ENCODE peak calls at places on chromosome 17, in five cellular contexts. One of them, this sample, is unnamed.

GRCh38 chr17:6098050-6098449 is 27.9 kb downstream of the WSCD1 start:
- DNase-seq in glutamatergic neuron: no peak
- DNase-seq in ovary: no peak
- DNase-seq in GOT3: no peak
- DNase-seq in NCI-H1092 treated with DMSO at 0.1 percent for 48 hours: no peak
- DNase-seq in this sample: no peak

GRCh38 chr17:14737984-14738651 is 437.2 kb downstream of the HS3ST3B1 start:
- DNase-seq in glutamatergic neuron: peak; percentile 53
- DNase-seq in ovary: no peak
- DNase-seq in GOT3: peak; percentile 92
- DNase-seq in NCI-H1092 treated with DMSO at 0.1 percent for 48 hours: no peak
- DNase-seq in this sample: no peak

GRCh38 chr17:38451030-38451839 is 23.0 kb downstream of the ARHGAP23 start:
- DNase-seq in glutamatergic neuron: no peak
- DNase-seq in ovary: peak; percentile 40
- DNase-seq in GOT3: no peak
- DNase-seq in NCI-H1092 treated with DMSO at 0.1 percent for 48 hours: no peak
- DNase-seq in this sample: no peak

GRCh38 chr17:57925361-57925990 is 29.7 kb downstream of the CUEDC1 start:
- DNase-seq in glutamatergic neuron: peak; percentile 51
- DNase-seq in ovary: no peak
- DNase-seq in GOT3: no peak
- DNase-seq in NCI-H1092 treated with DMSO at 0.1 percent for 48 hours: peak; percentile 78
- DNase-seq in this sample: no peak

GRCh38 chr17:48831549-48831883 is 681 bp downstream of the CALCOCO2 start:
- DNase-seq in glutamatergic neuron: no peak
- DNase-seq in ovary: no peak
- DNase-seq in GOT3: no peak
- DNase-seq in NCI-H1092 treated with DMSO at 0.1 percent for 48 hours: no peak
- DNase-seq in this sample: no peak

GRCh38 chr17:18156171-18156975 is 27.3 kb upstream of the ALKBH5 start:
- DNase-seq in glutamatergic neuron: no peak
- DNase-seq in ovary: no peak
- DNase-seq in GOT3: no peak
- DNase-seq in NCI-H1092 treated with DMSO at 0.1 percent for 48 hours: no peak
- DNase-seq in this sample: no peak

GRCh38 chr17:61702450-61702849 is 111.4 kb upstream of the NACA2 start:
- DNase-seq in glutamatergic neuron: no peak
- DNase-seq in ovary: no peak
- DNase-seq in GOT3: no peak
- DNase-seq in NCI-H1092 treated with DMSO at 0.1 percent for 48 hours: no peak
- DNase-seq in this sample: no peak

GRCh38 chr17:64275016-64275415 is 12.0 kb upstream of the TEX2 start:
- DNase-seq in glutamatergic neuron: no peak
- DNase-seq in ovary: no peak
- DNase-seq in GOT3: no peak
- DNase-seq in NCI-H1092 treated with DMSO at 0.1 percent for 48 hours: no peak
- DNase-seq in this sample: no peak

GRCh38 chr17:29722411-29723198 is 99.9 kb upstream of the CORO6 start:
- DNase-seq in glutamatergic neuron: no peak
- DNase-seq in ovary: no peak
- DNase-seq in GOT3: no peak
- DNase-seq in NCI-H1092 treated with DMSO at 0.1 percent for 48 hours: no peak
- DNase-seq in this sample: no peak

GRCh38 chr17:55740515-55741352 is 10.1 kb upstream of the PCTP start:
- DNase-seq in glutamatergic neuron: no peak
- DNase-seq in ovary: no peak
- DNase-seq in GOT3: no peak
- DNase-seq in NCI-H1092 treated with DMSO at 0.1 percent for 48 hours: no peak
- DNase-seq in this sample: no peak

GRCh38 chr17:63412234-63412633 is 33.9 kb downstream of the CYB561 start:
- DNase-seq in glutamatergic neuron: no peak
- DNase-seq in ovary: no peak
- DNase-seq in GOT3: no peak
- DNase-seq in NCI-H1092 treated with DMSO at 0.1 percent for 48 hours: no peak
- DNase-seq in this sample: no peak

GRCh38 chr17:36464765-36465088 is 21.8 kb upstream of the ZNHIT3 start:
- DNase-seq in glutamatergic neuron: no peak
- DNase-seq in ovary: no peak
- DNase-seq in GOT3: no peak
- DNase-seq in NCI-H1092 treated with DMSO at 0.1 percent for 48 hours: no peak
- DNase-seq in this sample: no peak